ENCODE peak calls at places on chromosomes 7 and 10, in seven cellular contexts. M is sciatic nerve; F is activated CD8-positive, alpha-beta memory T cell treated with anti-CD3 and anti-CD28 coated beads, Interleukin-2, amount 10 ng/mL, durations not matched to agents 7 days and 5 days; X is activated B cell treated with CpG ODN at 0.5 μM for 24 hours; B is Right ventricle myocardium superior; U is activated CD8-positive, alpha-beta T cell treated with anti-CD3 and anti-CD28 coated beads for 36 hours; N is omental fat pad. H is an unnamed sample.

GRCh38 chr10:111445709-111446108 is 368.9 kb downstream of the ADRA2A start:
- ATAC-seq in M (peak; percentile 63), F (no peak), X (no peak), B (no peak), U (no peak), N (no peak), H (no peak)

GRCh38 chr10:60363187-60363586 is 26.5 kb downstream of the ANK3 start:
- ATAC-seq in M (no peak), F (no peak), X (no peak), B (no peak), U (no peak), N (no peak), H (no peak)

GRCh38 chr10:110708776-110709443 is 64.8 kb downstream of the RBM20 start:
- ATAC-seq in M (peak; percentile 74), F (no peak), X (no peak), B (peak; percentile 67), U (no peak), N (no peak), H (no peak)

GRCh38 chr10:4270116-4270515 is 485.1 kb upstream of the KLF6 start:
- ATAC-seq in M (peak; percentile 78), F (no peak), X (no peak), B (peak; percentile 44), U (no peak), N (no peak), H (no peak)

GRCh38 chr10:20100157-20100556 is 283.9 kb downstream of the PLXDC2 start:
- ATAC-seq in M (peak; percentile 51), F (no peak), X (no peak), B (peak; percentile 58), U (no peak), N (peak; percentile 72), H (no peak)

GRCh38 chr10:19432000-19432399 is 383.4 kb downstream of the MALRD1 start:
- ATAC-seq in M (no peak), F (no peak), X (no peak), B (no peak), U (no peak), N (no peak), H (no peak)

GRCh38 chr7:74449809-74450397 is 3.8 kb upstream of the GTF2IRD1 start:
- ATAC-seq in M (no peak), F (peak; percentile 17), X (peak; percentile 51), B (peak; percentile 34), U (peak; percentile 14), N (no peak), H (peak; percentile 31)

GRCh38 chr7:32043688-32044087 is 26.5 kb downstream of the PDE1C start:
- ATAC-seq in M (no peak), F (no peak), X (no peak), B (no peak), U (no peak), N (no peak), H (no peak)

GRCh38 chr10:125038637-125039036 is 96.7 kb downstream of the ZRANB1 start:
- ATAC-seq in M (peak; percentile 57), F (no peak), X (no peak), B (peak; percentile 90), U (no peak), N (no peak), H (no peak)

GRCh38 chr10:13505040-13505680 is 23.7 kb downstream of the BEND7 start:
- ATAC-seq in M (no peak), F (no peak), X (no peak), B (peak; percentile 15), U (no peak), N (no peak), H (no peak)

GRCh38 chr10:34813626-34814227 is 1.4 kb downstream of the PARD3 start:
- ATAC-seq in M (peak; percentile 4), F (no peak), X (no peak), B (peak; percentile 21), U (no peak), N (no peak), H (no peak)

GRCh38 chr10:85420501-85421191 is 945.9 kb downstream of the GRID1 start:
- ATAC-seq in M (no peak), F (no peak), X (no peak), B (no peak), U (no peak), N (no peak), H (peak; percentile 45)

GRCh38 chr10:101222683-101223273 is 6.5 kb downstream of the LBX1 start:
- ATAC-seq in M (peak; percentile 22), F (no peak), X (peak; percentile 25), B (no peak), U (no peak), N (peak; percentile 35), H (no peak)

GRCh38 chr7:137920637-137921473 is 74.1 kb upstream of the DGKI start:
- ATAC-seq in M (peak; percentile 45), F (no peak), X (no peak), B (peak; percentile 41), U (no peak), N (no peak), H (no peak)

GRCh38 chr7:150949564-150949963 is 28.6 kb downstream of the KCNH2 start:
- ATAC-seq in M (no peak), F (no peak), X (no peak), B (no peak), U (no peak), N (no peak), H (no peak)

GRCh38 chr7:126685018-126685573 is 567.6 kb downstream of the GRM8 start:
- ATAC-seq in M (peak; percentile 25), F (no peak), X (no peak), B (no peak), U (no peak), N (no peak), H (peak; percentile 13)

GRCh38 chr7:33952824-33953223 is 47.5 kb downstream of the BMPER start:
- ATAC-seq in M (no peak), F (no peak), X (no peak), B (no peak), U (no peak), N (no peak), H (no peak)

GRCh38 chr10:46239999-46240683 is 46.7 kb upstream of the ANTXRL start:
- ATAC-seq in M (no peak), F (no peak), X (no peak), B (peak; percentile 11), U (no peak), N (no peak), H (no peak)

GRCh38 chr7:36597099-36597773 is 127.1 kb downstream of the AOAH start:
- ATAC-seq in M (no peak), F (no peak), X (no peak), B (no peak), U (no peak), N (no peak), H (no peak)

GRCh38 chr7:51006483-51007235 is 224.0 kb upstream of the GRB10 start:
- ATAC-seq in M (no peak), F (no peak), X (no peak), B (no peak), U (no peak), N (no peak), H (no peak)

GRCh38 chr10:128073880-128074279 is 52.3 kb downstream of the MKI67 start:
- ATAC-seq in M (no peak), F (no peak), X (no peak), B (no peak), U (no peak), N (no peak), H (no peak)

GRCh38 chr7:117751775-117752174 is 121.5 kb downstream of the CTTNBP2 start:
- ATAC-seq in M (peak; percentile 67), F (no peak), X (no peak), B (peak; percentile 66), U (no peak), N (no peak), H (no peak)

GRCh38 chr10:70549351-70549961 is 53.1 kb downstream of the PRF1 start:
- ATAC-seq in M (peak; percentile 14), F (no peak), X (peak; percentile 18), B (peak; percentile 3), U (peak; percentile 32), N (no peak), H (no peak)

GRCh38 chr7:16554518-16555236 is 28.1 kb downstream of the LRRC72 start:
- ATAC-seq in M (no peak), F (no peak), X (no peak), B (peak; percentile 97), U (no peak), N (no peak), H (no peak)

GRCh38 chr10:133141963-133142350 is 18.1 kb upstream of the KNDC1 start:
- ATAC-seq in M (no peak), F (no peak), X (no peak), B (no peak), U (no peak), N (no peak), H (peak; percentile 34)

GRCh38 chr7:37756797-37757551 is 73.4 kb downstream of the GPR141 start:
- ATAC-seq in M (no peak), F (no peak), X (no peak), B (peak; percentile 70), U (no peak), N (no peak), H (no peak)

GRCh38 chr7:90269163-90269562 is 24.2 kb downstream of the CFAP69 start:
- ATAC-seq in M (no peak), F (no peak), X (no peak), B (no peak), U (no peak), N (no peak), H (no peak)

GRCh38 chr7:739964-740942 is 13.2 kb upstream of the PRKAR1B start:
- ATAC-seq in M (no peak), F (no peak), X (no peak), B (no peak), U (no peak), N (no peak), H (no peak)

GRCh38 chr10:20508921-20509320 is 388.2 kb downstream of the NEBL start:
- ATAC-seq in M (no peak), F (no peak), X (no peak), B (no peak), U (no peak), N (no peak), H (no peak)

GRCh38 chr10:78348416-78349164 is 314.9 kb downstream of the RPS24 start:
- ATAC-seq in M (no peak), F (no peak), X (no peak), B (peak; percentile 18), U (no peak), N (no peak), H (no peak)

GRCh38 chr10:43684198-43684559 is 35.5 kb upstream of the ZNF32 start:
- ATAC-seq in M (no peak), F (no peak), X (no peak), B (peak; percentile 27), U (no peak), N (no peak), H (no peak)

GRCh38 chr10:50392426-50392825 is 141.1 kb upstream of the ASAH2 start:
- ATAC-seq in M (no peak), F (no peak), X (no peak), B (no peak), U (no peak), N (no peak), H (no peak)

GRCh38 chr7:22564511-22565045 is 64.6 kb upstream of the STEAP1B start:
- ATAC-seq in M (peak; percentile 29), F (peak; percentile 21), X (no peak), B (peak; percentile 3), U (no peak), N (no peak), H (no peak)

GRCh38 chr7:2623698-2624014 is 8.1 kb upstream of the TTYH3 start:
- ATAC-seq in M (no peak), F (no peak), X (no peak), B (no peak), U (no peak), N (no peak), H (no peak)

GRCh38 chr7:41470081-41470480 is 232.8 kb downstream of the INHBA start:
- ATAC-seq in M (no peak), F (no peak), X (no peak), B (no peak), U (no peak), N (no peak), H (no peak)

GRCh38 chr7:79412915-79413314 is 40.6 kb downstream of the MAGI2 start:
- ATAC-seq in M (no peak), F (no peak), X (no peak), B (no peak), U (no peak), N (no peak), H (no peak)

GRCh38 chr10:27240891-27241639 is 468 bp upstream of the ACBD5 start:
- ATAC-seq in M (peak; percentile 16), F (peak; percentile 3), X (peak; percentile 26), B (peak; percentile 9), U (peak; percentile 1), N (no peak), H (peak; percentile 65)

GRCh38 chr7:63927261-63927660 is 71.4 kb upstream of the ZNF722 start:
- ATAC-seq in M (no peak), F (no peak), X (no peak), B (no peak), U (no peak), N (no peak), H (no peak)

H was measured in stimulated activated memory B cell treated with anti-CD40 and anti-IgM and Interleukin-4, amounts not matched to agents 10 μg/mL and 1 μg/mL and 100 μg/mL, for 72 hours.